ENCODE peak calls at places on chromosomes 5 and 9, in four cellular contexts. One of them, this sample, is unnamed.

GRCh38 chr5:99019812-99020697 is 91.2 kb upstream of the CHD1 start:
- DNase-seq in cardiac fibroblast: peak
- DNase-seq in NCI-H1092: no peak
- DNase-seq in psoas muscle: no peak
- DNase-seq in this sample: no peak

GRCh38 chr9:112866662-112867274 is 23.9 kb downstream of the SLC46A2 start:
- DNase-seq in cardiac fibroblast: peak
- DNase-seq in NCI-H1092: no peak
- DNase-seq in psoas muscle: no peak
- DNase-seq in this sample: no peak

GRCh38 chr9:72954431-72955420 is 1.9 kb upstream of the ALDH1A1 start:
- DNase-seq in cardiac fibroblast: peak
- DNase-seq in NCI-H1092: no peak
- DNase-seq in psoas muscle: peak
- DNase-seq in this sample: no peak

GRCh38 chr5:68444048-68444447 is 228.5 kb downstream of the PIK3R1 start:
- DNase-seq in cardiac fibroblast: no peak
- DNase-seq in NCI-H1092: no peak
- DNase-seq in psoas muscle: no peak
- DNase-seq in this sample: no peak

GRCh38 chr5:181189962-181190710 is 14.9 kb downstream of the TRIM7 start:
- DNase-seq in cardiac fibroblast: no peak
- DNase-seq in NCI-H1092: no peak
- DNase-seq in psoas muscle: no peak
- DNase-seq in this sample: no peak

GRCh38 chr5:118891252-118891651 is 97.1 kb downstream of the DTWD2 start:
- DNase-seq in cardiac fibroblast: no peak
- DNase-seq in NCI-H1092: peak
- DNase-seq in psoas muscle: no peak
- DNase-seq in this sample: no peak

GRCh38 chr5:117054808-117055398 is 480.3 kb upstream of the SEMA6A start:
- DNase-seq in cardiac fibroblast: no peak
- DNase-seq in NCI-H1092: peak
- DNase-seq in psoas muscle: no peak
- DNase-seq in this sample: peak

GRCh38 chr9:125421591-125422181 is 160.1 kb downstream of the GAPVD1 start:
- DNase-seq in cardiac fibroblast: no peak
- DNase-seq in NCI-H1092: no peak
- DNase-seq in psoas muscle: no peak
- DNase-seq in this sample: no peak

GRCh38 chr9:135152608-135153337 is 65.3 kb downstream of the OLFM1 start:
- DNase-seq in cardiac fibroblast: no peak
- DNase-seq in NCI-H1092: no peak
- DNase-seq in psoas muscle: no peak
- DNase-seq in this sample: no peak

GRCh38 chr9:112921549-112921948 is 30.9 kb upstream of the SLC46A2 start:
- DNase-seq in cardiac fibroblast: peak
- DNase-seq in NCI-H1092: peak
- DNase-seq in psoas muscle: no peak
- DNase-seq in this sample: peak

GRCh38 chr9:88593537-88594185 is 58.7 kb downstream of the NXNL2 start:
- DNase-seq in cardiac fibroblast: peak
- DNase-seq in NCI-H1092: peak
- DNase-seq in psoas muscle: no peak
- DNase-seq in this sample: no peak

GRCh38 chr5:134029156-134029555 is 24.4 kb upstream of the VDAC1 start:
- DNase-seq in cardiac fibroblast: peak
- DNase-seq in NCI-H1092: no peak
- DNase-seq in psoas muscle: no peak
- DNase-seq in this sample: no peak

GRCh38 chr9:128683340-128684064 is 5.5 kb upstream of the SET start:
- DNase-seq in cardiac fibroblast: peak
- DNase-seq in NCI-H1092: no peak
- DNase-seq in psoas muscle: no peak
- DNase-seq in this sample: peak

GRCh38 chr5:144189800-144190429 is 19.2 kb downstream of the KCTD16 start:
- DNase-seq in cardiac fibroblast: peak
- DNase-seq in NCI-H1092: no peak
- DNase-seq in psoas muscle: no peak
- DNase-seq in this sample: no peak

GRCh38 chr9:135555203-135555602 is 6.4 kb upstream of the PAEP start:
- DNase-seq in cardiac fibroblast: no peak
- DNase-seq in NCI-H1092: no peak
- DNase-seq in psoas muscle: no peak
- DNase-seq in this sample: no peak

GRCh38 chr9:71820516-71820915 is 52.2 kb upstream of the CEMIP2 start:
- DNase-seq in cardiac fibroblast: peak
- DNase-seq in NCI-H1092: no peak
- DNase-seq in psoas muscle: no peak
- DNase-seq in this sample: no peak

GRCh38 chr5:38789777-38790176 is 56.0 kb upstream of the OSMR start:
- DNase-seq in cardiac fibroblast: no peak
- DNase-seq in NCI-H1092: no peak
- DNase-seq in psoas muscle: no peak
- DNase-seq in this sample: no peak

GRCh38 chr5:16467363-16468219 is 2.0 kb upstream of the ZNF622 start:
- DNase-seq in cardiac fibroblast: peak
- DNase-seq in NCI-H1092: no peak
- DNase-seq in psoas muscle: no peak
- DNase-seq in this sample: no peak

GRCh38 chr9:130715270-130716077 is 21.9 kb downstream of the EXOSC2 start:
- DNase-seq in cardiac fibroblast: peak
- DNase-seq in NCI-H1092: no peak
- DNase-seq in psoas muscle: no peak
- DNase-seq in this sample: no peak

GRCh38 chr9:116504081-116504480 is 183.0 kb upstream of the TRIM32 start:
- DNase-seq in cardiac fibroblast: no peak
- DNase-seq in NCI-H1092: no peak
- DNase-seq in psoas muscle: no peak
- DNase-seq in this sample: no peak

GRCh38 chr5:173581408-173582197 is 34.8 kb downstream of the BOD1 start:
- DNase-seq in cardiac fibroblast: peak
- DNase-seq in NCI-H1092: no peak
- DNase-seq in psoas muscle: no peak
- DNase-seq in this sample: no peak